ENCODE peak calls at places on chromosomes 3 and 15, in ten cellular contexts. R is PC-9, Z is choroid plexus epithelial cell, V is GM12864, W is psoas muscle, T is stomach, P is uterus, O is OCI-LY7, B is fibroblast of mammary gland, U is breast epithelium. I is an unnamed sample.

GRCh38 chr3:31762888-31763351 is 218.1 kb downstream of the OSBPL10 start:
- DNase-seq in R (no peak), Z (no peak), V (no peak), W (no peak), T (no peak), P (no peak), O (no peak), B (no peak), U (no peak), I (no peak)

GRCh38 chr3:42710323-42711021 is 7.9 kb upstream of the HHATL start:
- DNase-seq in R (no peak), Z (no peak), V (no peak), W (no peak), T (no peak), P (no peak), O (no peak), B (no peak), U (peak; percentile 36), I (no peak)

GRCh38 chr15:99438691-99439523 is 126.9 kb upstream of the MEF2A start:
- DNase-seq in R (no peak), Z (peak; percentile 70), V (no peak), W (no peak), T (peak; percentile 18), P (no peak), O (no peak), B (no peak), U (no peak), I (peak; percentile 59)

GRCh38 chr3:69646287-69647067 is 92.8 kb upstream of the MITF start:
- DNase-seq in R (no peak), Z (no peak), V (no peak), W (no peak), T (no peak), P (no peak), O (no peak), B (no peak), U (no peak), I (no peak)

GRCh38 chr15:39300451-39301153 is 280.3 kb upstream of the THBS1 start:
- DNase-seq in R (peak; percentile 70), Z (peak; percentile 61), V (no peak), W (no peak), T (no peak), P (no peak), O (no peak), B (peak; percentile 69), U (no peak), I (peak; percentile 71)

GRCh38 chr3:134359121-134360010 is 14.9 kb downstream of the AMOTL2 start:
- DNase-seq in R (peak; percentile 31), Z (no peak), V (no peak), W (no peak), T (no peak), P (peak; percentile 18), O (no peak), B (no peak), U (no peak), I (no peak)

GRCh38 chr3:184354121-184354728 is 7.2 kb downstream of the CLCN2 start:
- DNase-seq in R (no peak), Z (no peak), V (no peak), W (peak; percentile 58), T (peak; percentile 58), P (peak; percentile 47), O (peak; percentile 66), B (no peak), U (no peak), I (no peak)

GRCh38 chr3:196440041-196440537 is 7.9 kb upstream of the UBXN7 start:
- DNase-seq in R (no peak), Z (peak; percentile 18), V (peak; percentile 29), W (peak; percentile 40), T (no peak), P (no peak), O (no peak), B (peak; percentile 92), U (no peak), I (peak; percentile 51)

GRCh38 chr3:152019516-152019915 is 146.1 kb downstream of the SUCNR1 start:
- DNase-seq in R (peak; percentile 66), Z (peak; percentile 19), V (no peak), W (no peak), T (no peak), P (no peak), O (no peak), B (no peak), U (no peak), I (peak; percentile 37)

GRCh38 chr15:59366368-59367021 is 6.2 kb downstream of the MYO1E start:
- DNase-seq in R (no peak), Z (no peak), V (no peak), W (no peak), T (no peak), P (no peak), O (no peak), B (peak; percentile 50), U (no peak), I (peak; percentile 39)

GRCh38 chr3:132659370-132660055 is at the start of gene ACAD11:
- DNase-seq in R (peak; percentile 56), Z (peak; percentile 73), V (no peak), W (peak; percentile 75), T (peak; percentile 64), P (peak; percentile 75), O (peak; percentile 67), B (peak; percentile 70), U (peak; percentile 62), I (peak; percentile 80)

GRCh38 chr3:105553851-105554250 is 187.1 kb downstream of the ALCAM start:
- DNase-seq in R (no peak), Z (no peak), V (no peak), W (no peak), T (no peak), P (no peak), O (no peak), B (peak; percentile 48), U (no peak), I (no peak)

GRCh38 chr3:182792901-182793662 is at the start of gene ATP11B:
- DNase-seq in R (peak; percentile 69), Z (peak; percentile 62), V (no peak), W (peak; percentile 69), T (peak; percentile 84), P (peak; percentile 54), O (peak; percentile 88), B (peak; percentile 49), U (peak; percentile 58), I (peak; percentile 67)

GRCh38 chr3:61093364-61093763 is 157.9 kb downstream of the FHIT start:
- DNase-seq in R (no peak), Z (no peak), V (no peak), W (no peak), T (no peak), P (no peak), O (no peak), B (no peak), U (no peak), I (no peak)

GRCh38 chr3:166071-166470 is 30.5 kb upstream of the CHL1 start:
- DNase-seq in R (no peak), Z (no peak), V (no peak), W (no peak), T (no peak), P (no peak), O (no peak), B (peak; percentile 2), U (no peak), I (no peak)

DNA sequence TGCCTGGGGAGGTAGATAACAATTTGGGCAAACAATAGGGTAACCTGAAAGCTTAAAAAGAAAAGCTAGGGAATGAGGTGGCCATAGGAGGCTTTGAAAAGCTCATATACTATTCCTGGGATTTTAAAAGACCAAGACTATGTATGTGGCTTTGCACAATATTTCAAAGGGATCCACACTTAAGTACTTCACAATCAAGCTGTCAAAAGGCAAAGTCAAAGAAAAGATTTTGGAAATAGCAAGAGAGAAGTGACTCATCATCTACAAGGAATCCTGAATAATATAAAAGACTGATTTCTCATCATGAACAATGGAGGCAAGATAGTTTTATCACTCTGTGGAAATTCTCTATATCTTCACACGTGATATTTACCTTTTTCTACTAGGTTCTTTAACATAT is 136.6 kb upstream of the PLXNA1 start:
- DNase-seq in R (no peak), Z (peak; percentile 28), V (no peak), W (no peak), T (no peak), P (no peak), O (no peak), B (peak; percentile 52), U (no peak), I (peak; percentile 26)
- TF ChIP-seq CTCF in R (no peak), Z (no peak), V (no peak), W (no peak), T (no peak), P (no peak), O (no peak), B (no peak), U (no peak), I (no peak)

GRCh38 chr15:92807971-92808571 is 92.1 kb upstream of the CHD2 start:
- DNase-seq in R (peak; percentile 50), Z (peak; percentile 31), V (no peak), W (no peak), T (no peak), P (peak; percentile 29), O (peak; percentile 50), B (peak; percentile 49), U (no peak), I (peak; percentile 78)
- H3K4me3 ChIP-seq in R (peak overlapping the region; percentile 84), Z (no peak overlapping the region), V (peak overlapping the region; percentile 54), W (peak overlapping the region; percentile 67), T (peak overlapping the region; percentile 59), P (peak overlapping the region; percentile 65), O (peak overlapping the region; percentile 68), B (peak overlapping the region; percentile 35), U (peak overlapping the region; percentile 73), I (peak overlapping the region; percentile 41)

DNA sequence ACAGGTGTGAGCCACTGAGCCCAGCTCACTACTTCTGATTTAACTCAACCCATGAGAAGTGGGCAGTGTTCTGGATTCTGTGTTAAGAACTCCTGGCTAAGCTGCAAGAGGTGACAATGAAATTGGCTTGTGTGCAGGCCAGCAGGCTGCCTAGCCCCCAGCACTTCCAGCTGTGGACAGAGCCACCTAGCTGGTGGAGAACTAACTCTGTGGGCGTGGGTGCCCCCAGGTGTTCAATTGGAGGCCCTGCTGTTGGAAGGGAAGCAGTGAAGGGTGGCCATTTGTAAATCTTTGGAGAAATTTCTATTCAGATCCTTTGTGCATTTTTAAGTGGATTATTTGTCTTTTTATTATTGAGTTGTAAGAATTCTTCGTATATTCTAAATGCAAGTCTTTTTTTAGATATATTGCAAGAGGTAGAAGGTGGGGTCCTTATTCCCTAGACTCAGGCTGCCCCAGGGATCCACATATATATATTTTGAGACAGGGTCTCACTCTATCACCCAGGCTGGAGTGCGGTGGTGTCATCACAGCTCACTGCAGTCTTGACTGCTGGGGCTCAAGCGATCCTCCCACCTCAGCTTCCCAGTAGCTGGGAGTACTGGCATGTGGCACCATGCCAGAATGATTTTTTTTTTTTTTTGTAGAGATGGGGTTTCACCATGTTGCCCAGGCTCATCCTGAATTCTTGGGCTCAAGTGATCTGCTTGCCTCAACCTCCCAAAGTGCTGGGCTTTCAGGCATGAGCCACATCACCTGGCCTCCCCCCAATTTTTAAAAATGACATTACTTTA is 7.2 kb upstream of the SCAMP5 start:
- DNase-seq in R (peak; percentile 60), Z (peak; percentile 65), V (no peak), W (no peak), T (peak; percentile 49), P (no peak), O (peak; percentile 66), B (peak; percentile 30), U (no peak), I (peak; percentile 58)
- TF ChIP-seq CTCF in R (peak; percentile 83), Z (peak; percentile 68), V (peak; percentile 52), W (no peak), T (no peak), P (no peak), O (peak; percentile 83), B (peak; percentile 33), U (no peak), I (peak; percentile 69)

DNA sequence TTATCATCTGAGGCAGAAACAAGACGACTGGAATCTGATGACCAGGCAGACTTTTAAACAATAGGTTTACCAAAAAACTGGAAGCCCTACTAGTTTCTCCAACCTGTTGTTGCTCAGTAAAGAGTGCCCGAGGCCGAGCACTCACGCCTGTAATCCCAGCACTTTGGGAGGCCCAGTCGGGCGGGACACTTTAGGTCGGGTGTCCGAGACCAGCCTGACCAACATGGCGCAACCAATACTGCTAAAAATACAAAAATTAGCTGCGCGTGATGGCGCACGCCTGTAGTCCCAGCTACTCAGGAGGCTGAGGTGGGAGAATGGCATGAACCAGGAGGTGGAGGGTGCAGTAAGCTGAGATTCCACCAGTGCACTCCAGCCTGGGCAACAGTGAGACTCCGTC is 1.1 kb upstream of the WDR5B start:
- DNase-seq in R (no peak), Z (peak; percentile 26), V (no peak), W (peak; percentile 13), T (no peak), P (no peak), O (peak; percentile 12), B (peak; percentile 29), U (no peak), I (peak; percentile 47)
- H3K4me3 ChIP-seq in R (peak overlapping the region; percentile 76), Z (peak overlapping the region; percentile 90), V (peak overlapping the region; percentile 77), W (peak overlapping the region; percentile 76), T (peak overlapping the region; percentile 81), P (peak overlapping the region; percentile 86), O (peak overlapping the region; percentile 85), B (peak overlapping the region; percentile 96), U (peak overlapping the region; percentile 75), I (peak overlapping the region; percentile 99)

I was measured in fibroblast of villous mesenchyme.